ENCODE peak calls at places on chromosomes 13 and 19, in four cellular contexts. Y, J, N and H are unnamed samples.

GRCh38 chr13:33633701-33634525 is 184.0 kb upstream of the RFC3 start:
- DNase-seq in Y (no peak), N (no peak), J (no peak), H (no peak)

GRCh38 chr19:46546194-46546896 is 50.7 kb upstream of the PNMA8B start:
- DNase-seq in N (no peak), Y (peak; percentile 31), J (peak; percentile 86), H (peak; percentile 13)

GRCh38 chr13:66995366-66995663 is 234.8 kb downstream of the PCDH9 start:
- DNase-seq in J (no peak), N (no peak), Y (no peak), H (no peak)

GRCh38 chr19:41785653-41786052 is 10.7 kb upstream of the CEACAM3 start:
- DNase-seq in J (peak; percentile 79), Y (peak; percentile 75), N (no peak), H (peak; percentile 18)

GRCh38 chr13:113582841-113583631 is 1.5 kb upstream of the TFDP1 start:
- DNase-seq in J (no peak), Y (no peak), N (no peak), H (no peak)

GRCh38 chr13:105063676-105064075 is 1471.8 kb downstream of the EFNB2 start:
- DNase-seq in J (no peak), N (no peak), Y (no peak), H (no peak)

GRCh38 chr13:43522788-43523187 is 264.0 kb downstream of the ENOX1 start:
- DNase-seq in Y (no peak), N (no peak), J (no peak), H (no peak)

GRCh38 chr13:99033814-99034213 is 56.0 kb upstream of the DOCK9 start:
- DNase-seq in J (no peak), N (no peak), Y (no peak), H (no peak)

GRCh38 chr13:100330662-100331061 is 241.8 kb downstream of the PCCA start:
- DNase-seq in Y (no peak), J (no peak), N (no peak), H (no peak)

GRCh38 chr13:39888865-39889810 is 233.7 kb downstream of the COG6 start:
- DNase-seq in Y (no peak), J (no peak), N (no peak), H (no peak)

GRCh38 chr13:46082324-46082723 is 22.5 kb downstream of the CPB2 start:
- DNase-seq in N (no peak), J (no peak), Y (no peak), H (no peak)

GRCh38 chr13:46076827-46077226 is 24.3 kb upstream of the ZC3H13 start:
- DNase-seq in J (no peak), Y (no peak), N (no peak), H (no peak)

GRCh38 chr13:46075811-46076210 is 23.3 kb upstream of the ZC3H13 start:
- DNase-seq in N (no peak), J (no peak), Y (no peak), H (no peak)

GRCh38 chr13:46077260-46077659 is 24.7 kb upstream of the ZC3H13 start:
- DNase-seq in J (no peak), Y (no peak), N (no peak), H (no peak)

GRCh38 chr13:46079770-46080169 is 25.1 kb downstream of the CPB2 start:
- DNase-seq in J (no peak), N (no peak), Y (no peak), H (no peak)
- H3K27ac ChIP-seq in J (no peak overlapping the region), N (no peak overlapping the region), Y (no peak overlapping the region), H (no peak overlapping the region)

DNA sequence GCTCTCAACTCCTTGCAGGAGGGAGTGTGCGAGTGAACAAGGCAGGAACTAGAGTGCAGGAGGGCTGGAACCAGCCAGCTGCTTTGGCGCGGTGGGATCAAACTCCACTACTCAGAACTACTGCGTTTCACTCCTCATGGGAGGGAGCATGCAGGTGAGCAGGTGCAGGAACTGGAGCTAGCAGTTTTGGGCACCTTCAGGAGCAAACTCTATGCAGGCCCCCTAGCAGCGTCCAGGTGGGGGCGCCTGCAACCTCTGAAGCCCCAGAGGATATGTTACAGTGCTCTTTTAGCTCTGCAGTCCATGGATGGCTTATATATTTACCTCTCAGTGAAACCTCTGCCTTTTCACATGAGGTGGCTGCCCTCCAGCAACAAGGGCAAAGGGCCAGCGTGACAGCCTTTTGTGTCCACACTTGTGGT is 1303.4 kb downstream of the PCDH9 start:
- DNase-seq in J (peak; percentile 24), N (no peak), Y (peak; percentile 5), H (no peak)
- TF ChIP-seq CTCF in J (no peak), N (no peak), Y (no peak), H (no peak)

GRCh38 chr19:7535035-7535992 is at the start of gene PNPLA6:
- DNase-seq in Y (peak; percentile 96), J (peak; percentile 97), N (peak; percentile 96), H (peak; percentile 95)
- TF ChIP-seq POLR2A in Y (peak; percentile 64), J (peak; percentile 89), N (peak; percentile 67), H (peak; percentile 57)

DNA sequence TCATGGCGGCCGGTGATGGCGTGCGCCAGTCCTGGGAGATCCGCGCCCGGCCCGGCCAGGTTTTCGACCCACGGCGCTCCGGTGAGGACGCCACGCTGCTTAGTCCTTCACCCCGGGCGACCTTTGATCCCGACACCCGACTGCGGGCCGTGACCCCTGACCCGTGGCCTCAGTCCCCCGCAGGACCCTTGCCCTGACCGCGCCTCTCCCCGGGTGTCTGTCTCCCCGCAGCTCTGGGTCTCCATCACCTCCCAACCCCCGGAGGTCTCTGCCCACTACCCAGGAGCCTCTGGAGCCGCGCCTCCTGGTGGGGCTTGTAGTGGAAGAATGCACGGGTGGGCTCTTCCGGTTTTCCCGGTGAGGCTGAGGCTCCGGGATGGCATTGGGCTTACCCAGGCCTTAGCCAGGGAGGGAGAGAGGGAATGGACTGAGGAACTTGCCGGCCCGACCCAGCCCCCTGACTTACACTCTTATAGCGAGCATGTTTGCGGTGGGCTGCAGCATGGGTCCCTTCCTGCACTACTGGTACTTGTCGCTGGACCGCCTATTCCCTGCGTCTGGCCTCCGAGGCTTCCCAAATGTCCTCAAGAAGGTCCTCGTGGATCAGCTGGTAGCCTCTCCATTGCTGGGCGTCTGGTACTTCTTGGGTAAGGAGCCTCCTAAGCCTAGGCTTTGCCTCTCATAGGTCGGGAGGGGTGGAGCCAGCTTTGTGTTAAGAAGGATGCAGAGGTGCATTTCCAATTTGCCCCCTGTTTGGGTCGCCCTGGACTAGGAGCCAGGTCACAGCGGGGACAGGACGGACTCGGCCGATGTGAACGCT is 580 bp downstream of the MPV17L2 start:
- DNase-seq in Y (no peak), N (peak; percentile 34), J (no peak), H (no peak)
- H3K27ac ChIP-seq in Y (peak overlapping the region; percentile 57), N (peak overlapping the region; percentile 77), J (peak overlapping the region; percentile 81), H (peak overlapping the region; percentile 84)

GRCh38 chr13:45464141-45464686 is 525 bp upstream of the COG3 start:
- DNase-seq in Y (no peak), N (peak; percentile 19), J (no peak), H (no peak)

GRCh38 chr13:45466359-45466758 is 1.6 kb downstream of the COG3 start:
- DNase-seq in N (no peak), J (no peak), Y (no peak), H (no peak)

GRCh38 chr13:45468676-45469075 is 3.9 kb downstream of the COG3 start:
- DNase-seq in J (no peak), Y (peak; percentile 30), N (no peak), H (no peak)

GRCh38 chr13:45464687-45465453 is at the start of gene COG3:
- DNase-seq in Y (peak; percentile 95), J (peak; percentile 96), N (peak; percentile 94), H (peak; percentile 90)
- TF ChIP-seq CTCF in Y (no peak), J (no peak), N (no peak), H (no peak)

GRCh38 chr13:23842406-23842805 is 46.8 kb downstream of the MIPEP start:
- DNase-seq in J (no peak), Y (no peak), N (no peak), H (no peak)
- TF ChIP-seq POLR2A in J (no peak), Y (no peak), N (no peak), H (no peak)

GRCh38 chr13:95236774-95237173 is 64.5 kb downstream of the ABCC4 start:
- DNase-seq in N (no peak), J (no peak), Y (no peak), H (no peak)
- H3K27ac ChIP-seq in N (no peak overlapping the region), J (no peak overlapping the region), Y (peak overlapping the region; percentile 38), H (no peak overlapping the region)

GRCh38 chr19:44661904-44662303 is 9.4 kb upstream of the CEACAM19 start:
- DNase-seq in J (no peak), Y (no peak), N (no peak), H (no peak)
- TF ChIP-seq CTCF in J (no peak), Y (no peak), N (no peak), H (no peak)

DNA sequence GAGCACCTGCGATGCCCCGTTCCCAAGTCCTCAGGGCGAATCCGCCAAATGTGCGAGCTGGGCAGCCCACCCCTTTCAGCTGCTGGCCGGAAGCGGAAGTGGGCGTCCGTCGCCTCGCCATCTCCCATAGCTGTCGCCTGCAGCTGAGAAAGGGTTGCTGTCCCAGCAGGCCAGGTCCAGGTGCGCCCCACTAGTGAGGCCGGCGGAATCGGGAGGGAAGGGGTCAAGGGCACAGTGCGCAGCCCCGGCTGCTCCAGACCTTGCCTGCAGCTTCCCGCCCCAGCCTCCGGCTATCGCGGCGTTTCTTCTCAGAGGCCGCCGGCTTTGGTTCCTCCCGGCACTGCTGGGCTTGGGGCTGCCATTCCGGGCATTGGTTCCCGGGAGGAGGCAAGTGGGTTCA is at the start of gene ZNF177:
- DNase-seq in N (no peak), J (no peak), Y (no peak), H (no peak)
- TF ChIP-seq POLR2A in N (no peak), J (no peak), Y (no peak), H (no peak)